ENCODE peak calls at places on chromosomes 12 and 14, in six cellular contexts. S, L, O, I, W and K are unnamed samples.
A peak's percentile ranks its signal among the peaks of the same experiment; 100 is the strongest.

GRCh38 chr14:63673255-63673654 is 31.6 kb upstream of the WDR89 start:
- DNase-seq in S (no peak), L (no peak), O (no peak), I (no peak), W (no peak), K (no peak)

GRCh38 chr12:46918631-46919030 is 92.8 kb upstream of the SLC38A4 start:
- DNase-seq in S (no peak), L (no peak), O (no peak), I (no peak), W (no peak), K (no peak)

GRCh38 chr14:90698379-90698869 is 117.8 kb downstream of the TTC7B start:
- DNase-seq in S (peak; percentile 69), L (no peak), O (peak; percentile 75), I (peak; percentile 46), W (peak; percentile 70), K (no peak)

GRCh38 chr12:38904932-38905479 is 385 bp downstream of the CPNE8 start:
- DNase-seq in S (peak; percentile 91), L (peak; percentile 92), O (peak; percentile 79), I (peak; percentile 18), W (peak; percentile 85), K (peak; percentile 79)

GRCh38 chr12:124713041-124713435 is 145.6 kb upstream of the NCOR2 start:
- DNase-seq in S (peak; percentile 68), L (peak; percentile 71), O (peak; percentile 58), I (no peak), W (peak; percentile 63), K (no peak)

GRCh38 chr12:40336573-40337199 is 111.9 kb downstream of the LRRK2 start:
- DNase-seq in S (no peak), L (no peak), O (no peak), I (peak; percentile 37), W (no peak), K (no peak)

GRCh38 chr14:65344011-65344410 is 68.5 kb upstream of the FUT8 start:
- DNase-seq in S (no peak), L (no peak), O (no peak), I (no peak), W (no peak), K (no peak)

GRCh38 chr12:53538209-53538689 is 31.0 kb upstream of the NPFF start:
- DNase-seq in S (no peak), L (no peak), O (no peak), I (no peak), W (no peak), K (no peak)

GRCh38 chr14:53534841-53535240 is 381.7 kb upstream of the DDHD1 start:
- DNase-seq in S (no peak), L (no peak), O (no peak), I (no peak), W (no peak), K (no peak)

GRCh38 chr12:111033281-111034147 is 113.1 kb upstream of the MYL2 start:
- DNase-seq in S (no peak), L (no peak), O (no peak), I (peak; percentile 85), W (no peak), K (no peak)

GRCh38 chr12:123085730-123086487 is 65.0 kb downstream of the PITPNM2 start:
- DNase-seq in S (no peak), L (no peak), O (peak; percentile 78), I (peak; percentile 54), W (peak; percentile 69), K (peak; percentile 33)

GRCh38 chr14:100779691-100780080 is 46.2 kb upstream of the MEG3 start:
- DNase-seq in S (no peak), L (no peak), O (no peak), I (no peak), W (no peak), K (no peak)

GRCh38 chr14:104085032-104085888 is at the start of gene ASPG:
- DNase-seq in S (peak; percentile 41), L (peak; percentile 56), O (no peak), I (peak; percentile 50), W (peak; percentile 64), K (no peak)

GRCh38 chr12:57762463-57762862 is 4.4 kb downstream of the CYP27B1 start:
- DNase-seq in S (no peak), L (no peak), O (no peak), I (no peak), W (no peak), K (no peak)

GRCh38 chr14:54785778-54786160 is 116.9 kb downstream of the GCH1 start:
- DNase-seq in S (no peak), L (no peak), O (no peak), I (no peak), W (no peak), K (no peak)

GRCh38 chr14:75446447-75446846 is 18.6 kb downstream of the JDP2 start:
- DNase-seq in S (no peak), L (no peak), O (no peak), I (no peak), W (no peak), K (no peak)

GRCh38 chr12:79174656-79175055 is 310.1 kb downstream of the SYT1 start:
- DNase-seq in S (no peak), L (no peak), O (no peak), I (no peak), W (no peak), K (no peak)

GRCh38 chr12:55850893-55851292 is 8.2 kb upstream of the MMP19 start:
- DNase-seq in S (no peak), L (no peak), O (no peak), I (no peak), W (no peak), K (no peak)

GRCh38 chr12:69513297-69513696 is 43.1 kb downstream of the FRS2 start:
- DNase-seq in S (no peak), L (no peak), O (no peak), I (no peak), W (no peak), K (no peak)

GRCh38 chr14:91554535-91555332 is 44.6 kb upstream of the PPP4R3A start:
- DNase-seq in S (no peak), L (no peak), O (no peak), I (no peak), W (no peak), K (no peak)

GRCh38 chr14:22820731-22821130 is 5.5 kb upstream of the SLC7A7 start:
- DNase-seq in S (no peak), L (no peak), O (no peak), I (no peak), W (no peak), K (no peak)

GRCh38 chr14:20873370-20874177 is 17.6 kb upstream of the RNASE3 start:
- DNase-seq in S (peak; percentile 85), L (peak; percentile 93), O (peak; percentile 56), I (peak; percentile 23), W (peak; percentile 88), K (peak; percentile 28)

GRCh38 chr12:122795807-122796206 is 21.4 kb downstream of the CCDC62 start:
- DNase-seq in S (no peak), L (no peak), O (no peak), I (no peak), W (no peak), K (no peak)

GRCh38 chr14:57383125-57383524 is 7.3 kb upstream of the NAA30 start:
- DNase-seq in S (no peak), L (no peak), O (no peak), I (no peak), W (no peak), K (no peak)

GRCh38 chr12:51661836-51662235 is 70.8 kb downstream of the SCN8A start:
- DNase-seq in S (no peak), L (no peak), O (no peak), I (no peak), W (no peak), K (no peak)

GRCh38 chr12:98399532-98399931 is 115.9 kb upstream of the TMPO start:
- DNase-seq in S (no peak), L (no peak), O (no peak), I (no peak), W (no peak), K (no peak)

GRCh38 chr12:77578471-77579262 is 252.0 kb upstream of the NAV3 start:
- DNase-seq in S (no peak), L (no peak), O (no peak), I (no peak), W (no peak), K (no peak)

GRCh38 chr12:84336231-84336630 is 576.4 kb downstream of the SLC6A15 start:
- DNase-seq in S (no peak), L (no peak), O (no peak), I (no peak), W (no peak), K (no peak)

GRCh38 chr12:119020377-119021360 is 39.3 kb downstream of the SRRM4 start:
- DNase-seq in S (peak; percentile 10), L (peak; percentile 74), O (no peak), I (peak; percentile 26), W (peak; percentile 57), K (no peak)

GRCh38 chr14:73227812-73228781 is 9.2 kb upstream of the PAPLN start:
- DNase-seq in S (peak; percentile 64), L (peak; percentile 40), O (peak; percentile 48), I (peak; percentile 41), W (peak; percentile 47), K (no peak)

GRCh38 chr12:58174316-58174715 is 232.9 kb downstream of the ATP23 start:
- DNase-seq in S (no peak), L (no peak), O (no peak), I (no peak), W (no peak), K (no peak)

GRCh38 chr14:22383515-22384166 is 205.4 kb downstream of the DAD1 start:
- DNase-seq in S (no peak), L (peak; percentile 48), O (no peak), I (no peak), W (no peak), K (no peak)

GRCh38 chr12:109581856-109582255 is 8.3 kb downstream of the MVK start:
- DNase-seq in S (no peak), L (peak; percentile 66), O (no peak), I (no peak), W (no peak), K (no peak)

GRCh38 chr14:52883658-52884057 is 67.2 kb downstream of the FERMT2 start:
- DNase-seq in S (no peak), L (no peak), O (no peak), I (no peak), W (no peak), K (no peak)

GRCh38 chr14:46290706-46291105 is 360.9 kb downstream of the RPL10L start:
- DNase-seq in S (no peak), L (no peak), O (no peak), I (no peak), W (no peak), K (no peak)
- H3K9me3 ChIP-seq in S (peaks cover 4% of the 10 kb centered on the region), L (no peaks in the 10 kb centered on the region), O (no peaks in the 10 kb centered on the region), I (no peaks in the 10 kb centered on the region), W (no peaks in the 10 kb centered on the region), K (no peaks in the 10 kb centered on the region)

GRCh38 chr14:32230695-32231280 is 27.7 kb upstream of the RNU6-8 start:
- DNase-seq in S (no peak), L (no peak), O (no peak), I (no peak), W (no peak), K (no peak)
- H3K9me3 ChIP-seq in S (no peaks in the 10 kb centered on the region), L (no peaks in the 10 kb centered on the region), O (no peaks in the 10 kb centered on the region), I (no peaks in the 10 kb centered on the region), W (no peaks in the 10 kb centered on the region), K (no peaks in the 10 kb centered on the region)

GRCh38 chr12:91103101-91103500 is 8.2 kb downstream of the LUM start:
- DNase-seq in S (no peak), L (no peak), O (no peak), I (no peak), W (no peak), K (no peak)
- H3K9me3 ChIP-seq in S (no peaks in the 10 kb centered on the region), L (no peaks in the 10 kb centered on the region), O (no peaks in the 10 kb centered on the region), I (no peaks in the 10 kb centered on the region), W (no peaks in the 10 kb centered on the region), K (no peaks in the 10 kb centered on the region)

GRCh38 chr14:105864651-105865265 is 338.4 kb downstream of the TMEM121 start:
- DNase-seq in S (no peak), L (peak; percentile 41), O (peak; percentile 8), I (no peak), W (no peak), K (no peak)
- H3K9me3 ChIP-seq in S (no peaks in the 10 kb centered on the region), L (no peaks in the 10 kb centered on the region), O (no peaks in the 10 kb centered on the region), I (peaks cover 7% of the 10 kb centered on the region), W (no peaks in the 10 kb centered on the region), K (no peaks in the 10 kb centered on the region)

GRCh38 chr14:29584992-29585391 is 342.7 kb downstream of the PRKD1 start:
- DNase-seq in S (peak; percentile 21), L (peak; percentile 60), O (peak; percentile 12), I (no peak), W (peak; percentile 23), K (no peak)
- H3K9me3 ChIP-seq in S (no peaks in the 10 kb centered on the region), L (no peaks in the 10 kb centered on the region), O (no peaks in the 10 kb centered on the region), I (no peaks in the 10 kb centered on the region), W (no peaks in the 10 kb centered on the region), K (no peaks in the 10 kb centered on the region)